ENCODE peak calls at places on chromosomes 7 and 10, in four cellular contexts. N is naive thymus-derived CD4-positive, alpha-beta T cell; V is Panc1; Z is type B pancreatic cell. U is an unnamed sample.

GRCh38 chr7:936131-937054 is 18.1 kb downstream of the ADAP1 start:
- DNase-seq in N (no peak), V (no peak), Z (no peak), U (no peak)

GRCh38 chr7:28165971-28166955 is 14.3 kb downstream of the JAZF1 start:
- DNase-seq in N (no peak), V (no peak), Z (no peak), U (no peak)

GRCh38 chr10:103911021-103911459 is 6.9 kb downstream of the STN1 start:
- DNase-seq in N (peak; percentile 89), V (no peak), Z (no peak), U (no peak)

GRCh38 chr7:12982178-12982577 is 294.7 kb downstream of the ARL4A start:
- DNase-seq in N (no peak), V (no peak), Z (no peak), U (no peak)

GRCh38 chr7:14691597-14692203 is 210.9 kb downstream of the DGKB start:
- DNase-seq in N (peak; percentile 8), V (no peak), Z (no peak), U (peak; percentile 33)

GRCh38 chr10:15405319-15405718 is 34.2 kb upstream of the FAM171A1 start:
- DNase-seq in N (no peak), V (no peak), Z (no peak), U (no peak)

GRCh38 chr10:21173964-21174669 is 277.0 kb upstream of the NEBL start:
- DNase-seq in N (no peak), V (no peak), Z (peak; percentile 78), U (no peak)

GRCh38 chr7:133419036-133419435 is 166.2 kb downstream of the EXOC4 start:
- DNase-seq in N (no peak), V (no peak), Z (no peak), U (no peak)

GRCh38 chr10:104811166-104811565 is 170.1 kb downstream of the SORCS3 start:
- DNase-seq in N (no peak), V (no peak), Z (no peak), U (no peak)

U was measured in Jurkat, Clone E6-1.